ENCODE peak calls at places on chromosomes 13 and 19, in ten cellular contexts. One of them, this sample, is unnamed.

GRCh38 chr13:40130871-40131636 is 475.6 kb downstream of the COG6 start:
- DNase-seq in HFFc6: no peak
- DNase-seq in activated CD8-positive, alpha-beta T cell treated with anti-CD3 and anti-CD28 coated beads, Interleukin-2, amount 10 ng/mL, durations not matched to agents 7 days and 5 days: no peak
- DNase-seq in brain pericyte: no peak
- DNase-seq in AG04450: no peak
- DNase-seq in BE2C: no peak
- DNase-seq in endodermal cell: no peak
- DNase-seq in NCI-H1105: no peak
- DNase-seq in ACHN: peak
- DNase-seq in effector memory CD4-positive, alpha-beta T cell: no peak
- DNase-seq in this sample: no peak

GRCh38 chr19:39212377-39212742 is 8.3 kb upstream of the SYCN start:
- DNase-seq in AG04450: no peak
- DNase-seq in ACHN: peak
- DNase-seq in endodermal cell: peak
- DNase-seq in NCI-H1105: no peak
- DNase-seq in HFFc6: no peak
- DNase-seq in brain pericyte: no peak
- DNase-seq in BE2C: no peak
- DNase-seq in effector memory CD4-positive, alpha-beta T cell: peak
- DNase-seq in activated CD8-positive, alpha-beta T cell treated with anti-CD3 and anti-CD28 coated beads, Interleukin-2, amount 10 ng/mL, durations not matched to agents 7 days and 5 days: peak
- DNase-seq in this sample: no peak

GRCh38 chr13:45749026-45749759 is 47.1 kb downstream of the CBY2 start:
- DNase-seq in HFFc6: no peak
- DNase-seq in BE2C: no peak
- DNase-seq in activated CD8-positive, alpha-beta T cell treated with anti-CD3 and anti-CD28 coated beads, Interleukin-2, amount 10 ng/mL, durations not matched to agents 7 days and 5 days: no peak
- DNase-seq in AG04450: no peak
- DNase-seq in effector memory CD4-positive, alpha-beta T cell: no peak
- DNase-seq in brain pericyte: no peak
- DNase-seq in ACHN: no peak
- DNase-seq in NCI-H1105: peak
- DNase-seq in endodermal cell: peak
- DNase-seq in this sample: no peak

GRCh38 chr19:48868196-48868886 is at the start of gene PLEKHA4:
- DNase-seq in ACHN: peak
- DNase-seq in activated CD8-positive, alpha-beta T cell treated with anti-CD3 and anti-CD28 coated beads, Interleukin-2, amount 10 ng/mL, durations not matched to agents 7 days and 5 days: no peak
- DNase-seq in effector memory CD4-positive, alpha-beta T cell: no peak
- DNase-seq in NCI-H1105: no peak
- DNase-seq in AG04450: no peak
- DNase-seq in endodermal cell: peak
- DNase-seq in HFFc6: no peak
- DNase-seq in brain pericyte: no peak
- DNase-seq in BE2C: peak
- DNase-seq in this sample: no peak

GRCh38 chr19:55173717-55174409 is 6.2 kb downstream of the SYT5 start:
- DNase-seq in BE2C: peak
- DNase-seq in activated CD8-positive, alpha-beta T cell treated with anti-CD3 and anti-CD28 coated beads, Interleukin-2, amount 10 ng/mL, durations not matched to agents 7 days and 5 days: peak
- DNase-seq in NCI-H1105: peak
- DNase-seq in brain pericyte: no peak
- DNase-seq in ACHN: peak
- DNase-seq in endodermal cell: peak
- DNase-seq in AG04450: no peak
- DNase-seq in effector memory CD4-positive, alpha-beta T cell: no peak
- DNase-seq in HFFc6: peak
- DNase-seq in this sample: no peak

GRCh38 chr13:112900691-112901091 is 68.3 kb upstream of the MCF2L start:
- DNase-seq in NCI-H1105: no peak
- DNase-seq in brain pericyte: no peak
- DNase-seq in ACHN: no peak
- DNase-seq in endodermal cell: peak
- DNase-seq in activated CD8-positive, alpha-beta T cell treated with anti-CD3 and anti-CD28 coated beads, Interleukin-2, amount 10 ng/mL, durations not matched to agents 7 days and 5 days: no peak
- DNase-seq in effector memory CD4-positive, alpha-beta T cell: no peak
- DNase-seq in AG04450: no peak
- DNase-seq in HFFc6: no peak
- DNase-seq in BE2C: no peak
- DNase-seq in this sample: no peak

GRCh38 chr19:35784401-35785086 is 9.2 kb downstream of the ARHGAP33 start:
- DNase-seq in activated CD8-positive, alpha-beta T cell treated with anti-CD3 and anti-CD28 coated beads, Interleukin-2, amount 10 ng/mL, durations not matched to agents 7 days and 5 days: no peak
- DNase-seq in ACHN: no peak
- DNase-seq in effector memory CD4-positive, alpha-beta T cell: no peak
- DNase-seq in NCI-H1105: no peak
- DNase-seq in HFFc6: no peak
- DNase-seq in AG04450: no peak
- DNase-seq in BE2C: no peak
- DNase-seq in brain pericyte: no peak
- DNase-seq in endodermal cell: peak
- DNase-seq in this sample: no peak

GRCh38 chr13:97212540-97213146 is 9.5 kb upstream of the MBNL2 start:
- DNase-seq in ACHN: peak
- DNase-seq in endodermal cell: peak
- DNase-seq in brain pericyte: no peak
- DNase-seq in effector memory CD4-positive, alpha-beta T cell: no peak
- DNase-seq in NCI-H1105: no peak
- DNase-seq in BE2C: peak
- DNase-seq in activated CD8-positive, alpha-beta T cell treated with anti-CD3 and anti-CD28 coated beads, Interleukin-2, amount 10 ng/mL, durations not matched to agents 7 days and 5 days: no peak
- DNase-seq in HFFc6: peak
- DNase-seq in AG04450: no peak
- DNase-seq in this sample: no peak

GRCh38 chr13:112756967-112757758 is 67.3 kb downstream of the ATP11A start:
- DNase-seq in effector memory CD4-positive, alpha-beta T cell: no peak
- DNase-seq in ACHN: no peak
- DNase-seq in AG04450: no peak
- DNase-seq in HFFc6: no peak
- DNase-seq in BE2C: no peak
- DNase-seq in NCI-H1105: no peak
- DNase-seq in brain pericyte: peak
- DNase-seq in activated CD8-positive, alpha-beta T cell treated with anti-CD3 and anti-CD28 coated beads, Interleukin-2, amount 10 ng/mL, durations not matched to agents 7 days and 5 days: no peak
- DNase-seq in endodermal cell: no peak
- DNase-seq in this sample: no peak

GRCh38 chr19:47273313-47274070 is 1.2 kb upstream of the INAFM1 start:
- DNase-seq in BE2C: peak
- DNase-seq in ACHN: peak
- DNase-seq in AG04450: peak
- DNase-seq in HFFc6: peak
- DNase-seq in NCI-H1105: peak
- DNase-seq in endodermal cell: peak
- DNase-seq in effector memory CD4-positive, alpha-beta T cell: peak
- DNase-seq in activated CD8-positive, alpha-beta T cell treated with anti-CD3 and anti-CD28 coated beads, Interleukin-2, amount 10 ng/mL, durations not matched to agents 7 days and 5 days: peak
- DNase-seq in brain pericyte: peak
- DNase-seq in this sample: peak

GRCh38 chr19:44092108-44092507 is 2.1 kb upstream of the ZNF224 start:
- DNase-seq in activated CD8-positive, alpha-beta T cell treated with anti-CD3 and anti-CD28 coated beads, Interleukin-2, amount 10 ng/mL, durations not matched to agents 7 days and 5 days: no peak
- DNase-seq in BE2C: no peak
- DNase-seq in brain pericyte: no peak
- DNase-seq in effector memory CD4-positive, alpha-beta T cell: no peak
- DNase-seq in HFFc6: no peak
- DNase-seq in ACHN: no peak
- DNase-seq in NCI-H1105: no peak
- DNase-seq in AG04450: no peak
- DNase-seq in endodermal cell: no peak
- DNase-seq in this sample: no peak

GRCh38 chr13:74287672-74288169 is 153.5 kb upstream of the KLF12 start:
- DNase-seq in endodermal cell: peak
- DNase-seq in brain pericyte: peak
- DNase-seq in AG04450: peak
- DNase-seq in effector memory CD4-positive, alpha-beta T cell: peak
- DNase-seq in activated CD8-positive, alpha-beta T cell treated with anti-CD3 and anti-CD28 coated beads, Interleukin-2, amount 10 ng/mL, durations not matched to agents 7 days and 5 days: peak
- DNase-seq in NCI-H1105: peak
- DNase-seq in HFFc6: peak
- DNase-seq in BE2C: peak
- DNase-seq in ACHN: no peak
- DNase-seq in this sample: peak

GRCh38 chr13:98050041-98050466 is 92.8 kb upstream of the FARP1 start:
- DNase-seq in effector memory CD4-positive, alpha-beta T cell: no peak
- DNase-seq in AG04450: no peak
- DNase-seq in brain pericyte: no peak
- DNase-seq in endodermal cell: no peak
- DNase-seq in NCI-H1105: no peak
- DNase-seq in HFFc6: peak
- DNase-seq in ACHN: peak
- DNase-seq in BE2C: peak
- DNase-seq in activated CD8-positive, alpha-beta T cell treated with anti-CD3 and anti-CD28 coated beads, Interleukin-2, amount 10 ng/mL, durations not matched to agents 7 days and 5 days: no peak
- DNase-seq in this sample: no peak

This sample was measured in B cell.